ENCODE peak calls at places on chromosomes 11 and 22, in seven cellular contexts. A, F, Z, U, N, V and R are unnamed samples.

GRCh38 chr22:33896154-33896800 is 24.0 kb downstream of the LARGE1 start:
- DNase-seq in A (no peak), F (no peak), Z (no peak), U (no peak), N (no peak), V (no peak), R (no peak)

GRCh38 chr22:36809351-36809750 is 7.5 kb downstream of the PVALB start:
- DNase-seq in A (no peak), F (no peak), Z (no peak), U (no peak), N (no peak), V (no peak), R (no peak)

GRCh38 chr11:114832532-114833125 is 154.3 kb downstream of the NXPE2 start:
- DNase-seq in A (no peak), F (no peak), Z (no peak), U (no peak), N (no peak), V (no peak), R (no peak)

GRCh38 chr11:122170815-122171475 is 54.9 kb upstream of the BLID start:
- DNase-seq in A (no peak), F (no peak), Z (no peak), U (no peak), N (no peak), V (no peak), R (no peak)

GRCh38 chr22:20247010-20247505 is 21.1 kb downstream of the RTN4R start:
- DNase-seq in A (peak; percentile 82), F (no peak), Z (no peak), U (no peak), N (peak; percentile 73), V (peak; percentile 43), R (peak; percentile 76)

GRCh38 chr11:117883063-117883462 is 6.6 kb upstream of the FXYD6 start:
- DNase-seq in A (no peak), F (no peak), Z (no peak), U (no peak), N (no peak), V (no peak), R (no peak)

GRCh38 chr22:48780597-48781277 is 1046.9 kb downstream of the BRD1 start:
- DNase-seq in A (no peak), F (no peak), Z (no peak), U (no peak), N (no peak), V (no peak), R (no peak)

GRCh38 chr22:23218867-23219251 is 38.5 kb downstream of the BCR start:
- DNase-seq in A (peak; percentile 82), F (peak; percentile 60), Z (peak; percentile 59), U (no peak), N (no peak), V (no peak), R (no peak)

GRCh38 chr11:102269927-102270326 is 47.4 kb upstream of the BIRC3 start:
- DNase-seq in A (no peak), F (no peak), Z (no peak), U (no peak), N (no peak), V (no peak), R (no peak)

GRCh38 chr11:112292785-112293407 is 32.2 kb upstream of the PLET1 start:
- DNase-seq in A (no peak), F (no peak), Z (no peak), U (no peak), N (no peak), V (no peak), R (no peak)

GRCh38 chr11:65900899-65901180 is 652 bp upstream of the FOSL1 start:
- DNase-seq in A (no peak), F (no peak), Z (no peak), U (no peak), N (no peak), V (no peak), R (no peak)

GRCh38 chr11:126115820-126116319 is 53.2 kb upstream of the CDON start:
- DNase-seq in A (peak; percentile 23), F (peak; percentile 62), Z (peak; percentile 93), U (no peak), N (no peak), V (no peak), R (no peak)

GRCh38 chr11:79437274-79437980 is 3.4 kb downstream of the TENM4 start:
- DNase-seq in A (no peak), F (peak; percentile 89), Z (no peak), U (no peak), N (peak; percentile 22), V (no peak), R (no peak)

GRCh38 chr11:94557992-94558391 is 9.2 kb upstream of the PIWIL4 start:
- DNase-seq in A (no peak), F (no peak), Z (no peak), U (no peak), N (no peak), V (no peak), R (no peak)

GRCh38 chr11:8178297-8178696 is 9.5 kb upstream of the RIC3 start:
- DNase-seq in A (no peak), F (no peak), Z (no peak), U (no peak), N (no peak), V (no peak), R (no peak)

GRCh38 chr11:1174441-1175370 is 17.0 kb downstream of the MUC5AC start:
- DNase-seq in A (no peak), F (no peak), Z (no peak), U (no peak), N (no peak), V (no peak), R (no peak)

GRCh38 chr11:44017443-44018126 is 30.2 kb upstream of the ACCSL start:
- DNase-seq in A (no peak), F (no peak), Z (no peak), U (no peak), N (no peak), V (no peak), R (no peak)

GRCh38 chr22:27962268-27963191 is 43.5 kb upstream of the PITPNB start:
- DNase-seq in A (no peak), F (no peak), Z (no peak), U (no peak), N (no peak), V (no peak), R (no peak)

GRCh38 chr11:47518212-47518959 is 34.5 kb downstream of the CELF1 start:
- DNase-seq in A (peak; percentile 26), F (no peak), Z (no peak), U (no peak), N (no peak), V (no peak), R (no peak)

GRCh38 chr11:292211-293121 is 3.5 kb downstream of the PGGHG start:
- DNase-seq in A (no peak), F (no peak), Z (no peak), U (no peak), N (no peak), V (no peak), R (no peak)

GRCh38 chr11:2779499-2779980 is 79.7 kb upstream of the KCNQ1OT1 start:
- DNase-seq in A (peak; percentile 73), F (peak; percentile 87), Z (no peak), U (no peak), N (peak; percentile 7), V (no peak), R (no peak)

GRCh38 chr22:26586556-26587325 is 3.2 kb downstream of the TPST2 start:
- DNase-seq in A (peak; percentile 79), F (no peak), Z (no peak), U (no peak), N (no peak), V (no peak), R (no peak)

GRCh38 chr11:30155428-30155827 is 75.4 kb upstream of the FSHB start:
- DNase-seq in A (no peak), F (no peak), Z (no peak), U (no peak), N (no peak), V (no peak), R (no peak)

GRCh38 chr11:130157111-130157510 is 2.5 kb upstream of the ST14 start:
- DNase-seq in A (peak; percentile 23), F (no peak), Z (no peak), U (no peak), N (no peak), V (no peak), R (no peak)

GRCh38 chr11:72602250-72602904 is 71.8 kb downstream of the PDE2A start:
- DNase-seq in A (no peak), F (no peak), Z (no peak), U (no peak), N (no peak), V (no peak), R (no peak)

GRCh38 chr22:31610611-31611010 is 51.4 kb downstream of the PISD start:
- DNase-seq in A (no peak), F (no peak), Z (no peak), U (no peak), N (no peak), V (no peak), R (no peak)
- TF ChIP-seq TAF1 in A (no peak), F (no peak), Z (no peak), U (no peak), N (no peak), V (no peak), R (no peak)

GRCh38 chr11:59208956-59209355 is 3.8 kb downstream of the MPEG1 start:
- DNase-seq in A (no peak), F (no peak), Z (no peak), U (no peak), N (no peak), V (no peak), R (no peak)

GRCh38 chr11:59206635-59207034 is 6.1 kb downstream of the MPEG1 start:
- DNase-seq in A (peak; percentile 53), F (peak; percentile 34), Z (peak; percentile 42), U (peak; percentile 27), N (no peak), V (no peak), R (no peak)

GRCh38 chr11:59204736-59205135 is 8.0 kb downstream of the MPEG1 start:
- DNase-seq in A (no peak), F (no peak), Z (no peak), U (no peak), N (no peak), V (no peak), R (no peak)

GRCh38 chr11:59205664-59206063 is 7.1 kb downstream of the MPEG1 start:
- DNase-seq in A (no peak), F (no peak), Z (no peak), U (no peak), N (no peak), V (no peak), R (no peak)

GRCh38 chr11:59207988-59208432 is 4.7 kb downstream of the MPEG1 start:
- DNase-seq in A (peak; percentile 56), F (peak; percentile 24), Z (peak; percentile 48), U (no peak), N (no peak), V (peak; percentile 89), R (no peak)
- TF ChIP-seq TAF1 in A (no peak), F (no peak), Z (no peak), U (no peak), N (no peak), V (peak; percentile 34), R (no peak)

DNA sequence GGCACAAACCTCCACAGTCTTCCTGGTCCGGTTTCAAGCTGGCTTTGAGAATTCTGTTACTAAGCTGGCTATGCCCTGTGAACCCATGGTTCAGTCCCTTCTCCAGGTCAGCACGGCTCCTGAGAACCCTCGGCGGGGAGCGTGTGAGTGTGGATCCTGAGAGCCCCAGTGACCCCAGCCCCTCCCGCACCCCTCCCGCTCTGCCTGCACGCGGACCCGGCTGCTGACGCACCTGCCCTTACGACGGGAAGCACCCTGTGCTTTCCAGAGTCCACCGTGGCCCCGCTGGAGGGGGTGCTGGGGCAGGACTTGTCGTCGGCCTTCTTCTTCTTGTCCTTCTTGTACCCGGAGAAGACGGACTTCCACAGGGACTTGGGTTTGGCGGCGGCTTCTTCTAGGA is 42.8 kb upstream of the BID start:
- DNase-seq in A (no peak), F (no peak), Z (no peak), U (no peak), N (no peak), V (no peak), R (no peak)
- TF ChIP-seq TAF1 in A (no peak), F (no peak), Z (no peak), U (no peak), N (no peak), V (no peak), R (no peak)

GRCh38 chr11:127789887-127790286 is 789.3 kb upstream of the KIRREL3 start:
- DNase-seq in A (no peak), F (peak; percentile 58), Z (no peak), U (no peak), N (no peak), V (no peak), R (no peak)
- TF ChIP-seq TAF1 in A (no peak), F (no peak), Z (no peak), U (no peak), N (no peak), V (no peak), R (no peak)